ENCODE peak calls at places on chromosomes 11 and 22, in ten cellular contexts. W is tibial nerve, G is A549, O is IMR-90, V is suprapubic skin, I is adrenal gland, R is Peyer's patch, K is prostate gland, J is transverse colon, P is right lobe of liver. N is an unnamed sample.

GRCh38 chr11:66271816-66272215 is 3.4 kb downstream of the RAB1B start:
- DNase-seq in W (no peak), G (no peak), O (no peak), V (no peak), I (no peak), R (no peak), K (no peak), J (no peak), P (no peak), N (no peak)

GRCh38 chr11:111306321-111306720 is 8.0 kb downstream of the POU2AF3 start:
- DNase-seq in W (no peak), G (no peak), O (no peak), V (no peak), I (no peak), R (no peak), K (no peak), J (no peak), P (no peak), N (no peak)

GRCh38 chr11:128920651-128921050 is 22.0 kb downstream of the TP53AIP1 start:
- DNase-seq in W (no peak), G (no peak), O (no peak), V (no peak), I (no peak), R (no peak), K (no peak), J (no peak), P (peak; percentile 30), N (no peak)

GRCh38 chr11:16769386-16769785 is 30.9 kb downstream of the C11orf58 start:
- DNase-seq in W (no peak), G (no peak), O (no peak), V (no peak), I (no peak), R (no peak), K (no peak), J (no peak), P (no peak), N (no peak)

GRCh38 chr11:30774451-30774850 is 188.3 kb upstream of the MPPED2 start:
- DNase-seq in W (no peak), G (no peak), O (no peak), V (no peak), I (no peak), R (no peak), K (no peak), J (no peak), P (no peak), N (no peak)

GRCh38 chr22:49937758-49938564 is 19.5 kb downstream of the CRELD2 start:
- DNase-seq in W (no peak), G (no peak), O (no peak), V (no peak), I (peak; percentile 50), R (no peak), K (no peak), J (no peak), P (no peak), N (no peak)

GRCh38 chr22:18096823-18097222 is 13.8 kb upstream of the TUBA8 start:
- DNase-seq in W (no peak), G (no peak), O (no peak), V (no peak), I (no peak), R (no peak), K (no peak), J (no peak), P (no peak), N (no peak)

GRCh38 chr22:43227231-43227630 is 40.3 kb upstream of the TTLL12 start:
- DNase-seq in W (no peak), G (no peak), O (no peak), V (no peak), I (no peak), R (no peak), K (no peak), J (no peak), P (no peak), N (no peak)

DNA sequence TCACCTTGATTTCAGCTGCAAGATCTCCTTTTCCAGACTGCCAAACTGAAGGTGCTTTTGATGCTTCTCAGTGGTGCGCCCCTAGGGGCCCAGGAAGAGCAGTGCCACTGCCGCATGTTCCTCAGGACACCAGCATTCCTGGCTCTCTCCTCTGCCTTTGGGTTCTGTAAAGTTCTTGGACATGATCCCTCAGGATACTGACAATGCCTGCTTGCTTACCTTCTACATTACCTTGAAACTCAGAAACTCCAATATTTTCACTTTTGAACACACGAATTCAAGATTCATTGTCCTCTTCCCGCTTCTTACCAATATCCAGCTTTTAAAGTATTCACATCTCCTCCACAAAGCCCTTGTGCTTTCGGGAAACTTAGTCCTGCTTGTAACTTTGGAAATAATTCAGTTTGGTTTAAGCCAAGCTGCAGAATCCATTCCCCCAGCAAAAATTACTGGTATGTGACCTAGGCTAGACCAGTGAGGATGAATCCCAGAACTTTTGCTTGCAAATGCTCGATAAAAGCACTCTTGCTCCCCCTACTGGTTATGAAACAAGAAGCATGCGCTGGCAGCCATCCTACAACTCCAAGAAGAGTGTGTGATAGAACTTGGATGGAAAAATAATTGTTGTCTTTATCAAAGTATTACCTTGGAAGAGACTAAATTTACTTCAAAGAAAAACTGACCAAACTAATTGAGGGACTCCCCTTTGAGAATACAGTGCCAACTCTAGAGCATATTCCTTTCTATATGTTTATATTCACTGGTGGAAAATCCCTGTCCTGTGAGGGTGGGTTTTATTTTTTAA is 16.5 kb upstream of the OR5B21 start:
- DNase-seq in W (peak; percentile 79), G (peak; percentile 85), O (peak; percentile 89), V (no peak), I (peak; percentile 65), R (peak; percentile 58), K (peak; percentile 49), J (peak; percentile 61), P (no peak), N (peak; percentile 62)
- H3K4me3 ChIP-seq in W (peak overlapping the region; percentile 16), G (peak overlapping the region; percentile 19), O (peak overlapping the region; percentile 0), V (peak overlapping the region; percentile 17), I (peak overlapping the region; percentile 23), R (no peak overlapping the region), K (no peak overlapping the region), J (no peak overlapping the region), P (no peak overlapping the region), N (no peak overlapping the region)

GRCh38 chr22:40951795-40952602 is 821 bp downstream of the RBX1 start:
- DNase-seq in W (no peak), G (no peak), O (peak; percentile 15), V (no peak), I (no peak), R (no peak), K (no peak), J (no peak), P (no peak), N (no peak)

GRCh38 chr22:40953446-40953845 is 2.3 kb downstream of the RBX1 start:
- DNase-seq in W (no peak), G (no peak), O (no peak), V (no peak), I (no peak), R (no peak), K (no peak), J (no peak), P (no peak), N (no peak)

GRCh38 chr22:40955516-40955915 is 4.3 kb downstream of the RBX1 start:
- DNase-seq in W (no peak), G (no peak), O (peak; percentile 21), V (no peak), I (no peak), R (no peak), K (no peak), J (no peak), P (no peak), N (no peak)

GRCh38 chr22:40954095-40954494 is 2.9 kb downstream of the RBX1 start:
- DNase-seq in W (no peak), G (no peak), O (no peak), V (no peak), I (no peak), R (no peak), K (no peak), J (no peak), P (no peak), N (no peak)

GRCh38 chr22:40950888-40951794 is at the start of gene RBX1:
- DNase-seq in W (peak; percentile 99), G (peak; percentile 96), O (peak; percentile 98), V (peak; percentile 100), I (peak; percentile 99), R (peak; percentile 99), K (peak; percentile 98), J (peak; percentile 99), P (peak; percentile 99), N (peak; percentile 98)
- TF ChIP-seq POLR2A in W (peak; percentile 70), G (peak; percentile 56), O (peak; percentile 92), V (peak; percentile 74), I (peak; percentile 78), R (peak; percentile 68), K (peak; percentile 91), J (peak; percentile 94), P (peak; percentile 82), N (peak; percentile 56)

DNA sequence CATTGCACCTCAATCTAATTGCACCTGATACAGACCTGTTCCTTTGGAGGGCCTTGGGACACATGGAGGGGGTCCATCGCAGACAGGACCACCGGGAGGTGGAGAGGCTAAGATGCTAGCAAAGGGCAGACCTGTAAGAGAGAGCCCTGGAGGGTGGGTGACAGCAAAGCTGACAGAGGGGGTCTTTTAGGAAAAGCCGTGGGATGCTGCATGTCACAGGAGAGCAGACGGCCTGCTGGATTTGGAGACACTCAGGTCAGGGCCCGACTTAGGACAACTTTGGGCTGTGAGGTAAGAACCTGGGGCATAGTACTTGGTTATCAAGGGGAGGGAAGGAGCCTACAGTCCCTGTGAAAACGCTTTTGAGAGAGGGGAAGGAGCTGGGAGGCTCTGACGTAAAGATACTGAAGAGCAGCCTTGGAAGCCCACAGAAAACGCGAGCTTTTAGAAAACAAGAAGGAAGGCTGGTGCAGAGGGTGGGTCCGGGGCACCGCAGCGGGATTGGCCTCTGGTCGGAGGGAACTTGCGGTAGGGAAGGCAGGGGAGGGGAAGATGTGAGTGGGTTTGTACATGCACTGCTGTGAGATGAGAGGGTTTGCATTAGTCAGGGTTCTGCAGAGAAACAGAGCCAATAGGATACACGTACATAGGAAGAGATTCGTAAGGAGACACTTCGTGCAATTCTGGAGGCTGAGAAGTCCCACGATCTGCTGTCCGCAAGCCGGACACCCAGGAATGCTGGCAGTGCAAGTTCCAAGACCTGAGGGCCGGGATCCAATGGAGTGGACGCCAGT is 868.5 kb downstream of the TBC1D22A start:
- DNase-seq in W (no peak), G (no peak), O (no peak), V (no peak), I (no peak), R (no peak), K (no peak), J (no peak), P (no peak), N (peak; percentile 71)
- H3K4me3 ChIP-seq in W (no peak overlapping the region), G (no peak overlapping the region), O (no peak overlapping the region), V (no peak overlapping the region), I (no peak overlapping the region), R (no peak overlapping the region), K (no peak overlapping the region), J (no peak overlapping the region), P (no peak overlapping the region), N (no peak overlapping the region)

GRCh38 chr11:372809-373715 is 3.8 kb downstream of the B4GALNT4 start:
- DNase-seq in W (no peak), G (no peak), O (no peak), V (no peak), I (no peak), R (no peak), K (no peak), J (no peak), P (peak; percentile 29), N (no peak)

GRCh38 chr11:373716-374551 is 4.6 kb downstream of the B4GALNT4 start:
- DNase-seq in W (no peak), G (no peak), O (no peak), V (no peak), I (no peak), R (no peak), K (no peak), J (no peak), P (no peak), N (no peak)

GRCh38 chr11:377174-377865 is 8.0 kb downstream of the B4GALNT4 start:
- DNase-seq in W (no peak), G (no peak), O (no peak), V (no peak), I (no peak), R (no peak), K (no peak), J (no peak), P (peak; percentile 46), N (no peak)

GRCh38 chr11:376531-377173 is 7.4 kb downstream of the B4GALNT4 start:
- DNase-seq in W (no peak), G (no peak), O (no peak), V (no peak), I (no peak), R (no peak), K (no peak), J (no peak), P (peak; percentile 39), N (no peak)

DNA sequence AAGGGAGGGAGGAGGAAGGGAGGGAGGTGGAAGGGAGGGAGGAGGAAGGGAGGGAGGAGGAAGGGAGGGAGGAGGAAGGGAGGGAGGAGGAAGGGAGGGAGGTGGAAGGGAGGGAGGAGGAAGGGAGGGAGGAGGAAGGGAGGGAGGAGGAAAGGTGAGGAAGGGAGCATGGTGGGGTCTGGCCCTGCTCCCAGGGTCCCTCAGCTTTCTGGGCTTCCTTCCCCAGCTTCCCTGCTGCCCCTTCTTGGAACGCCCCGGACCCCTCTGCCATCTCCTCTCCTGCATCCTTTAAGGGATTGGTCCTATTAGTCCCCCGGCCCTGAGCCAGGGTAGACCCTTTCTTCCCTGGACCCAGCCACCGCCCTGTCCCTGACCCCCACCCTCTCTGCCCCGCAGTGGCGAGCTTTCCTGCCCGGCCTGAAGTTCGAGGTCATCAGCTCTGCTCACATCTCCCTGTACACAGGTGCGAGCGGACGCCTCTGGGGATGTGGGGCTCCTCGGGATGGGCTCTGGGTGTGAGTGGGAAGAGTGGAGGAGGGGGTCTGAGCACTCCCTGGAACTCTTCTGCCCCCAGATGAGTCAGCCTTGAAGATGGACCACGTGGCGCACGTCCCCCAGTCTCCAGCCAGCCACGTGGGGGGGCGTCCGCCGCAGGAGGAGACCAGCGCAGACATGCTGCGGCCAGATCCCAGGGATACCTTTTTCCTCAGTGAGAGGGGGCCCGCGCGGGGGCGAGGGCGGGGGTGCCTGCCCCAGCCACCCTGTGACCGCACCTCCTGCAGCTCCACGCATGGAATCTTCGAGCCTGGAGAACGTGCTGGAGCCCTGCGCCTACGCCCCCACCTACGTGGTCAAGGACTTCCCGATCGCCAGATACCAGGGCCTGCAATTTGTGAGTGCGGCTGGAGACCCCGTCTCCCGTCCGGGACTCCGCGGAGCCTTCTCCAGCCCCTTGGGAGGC is 6.0 kb downstream of the B4GALNT4 start:
- DNase-seq in W (no peak), G (no peak), O (no peak), V (no peak), I (no peak), R (no peak), K (no peak), J (no peak), P (no peak), N (no peak)
- TF ChIP-seq POLR2A in W (no peak), G (no peak), O (no peak), V (no peak), I (no peak), R (no peak), K (no peak), J (no peak), P (no peak), N (no peak)